ENCODE peak calls at places on chromosomes 5 and 9, in four cellular contexts. Z is fibroblast of mammary gland, O is HCT116, G is GM20000. Y is an unnamed sample.
A peak's percentile ranks its signal among the peaks of the same experiment; 100 is the strongest.

GRCh38 chr9:89247431-89248370 is 63.3 kb upstream of the CKS2 start:
- DNase-seq in G (no peak), O (no peak), Z (no peak), Y (no peak)

GRCh38 chr5:161925960-161926359 is 78.0 kb downstream of the GABRA1 start:
- DNase-seq in G (no peak), O (no peak), Z (no peak), Y (no peak)

GRCh38 chr9:20729545-20729944 is 45.5 kb downstream of the FOCAD start:
- DNase-seq in O (no peak), G (no peak), Z (no peak), Y (no peak)

GRCh38 chr9:127899200-127899943 is at the start of gene ST6GALNAC6:
- DNase-seq in G (peak; percentile 97), O (no peak), Z (peak; percentile 63), Y (peak; percentile 88)

GRCh38 chr5:75640395-75640794 is 29.1 kb downstream of the ANKDD1B start:
- DNase-seq in Z (peak; percentile 76), O (peak; percentile 4), G (no peak), Y (no peak)

GRCh38 chr5:84274585-84275468 is 109.9 kb downstream of the EDIL3 start:
- DNase-seq in Z (peak; percentile 47), O (peak; percentile 26), G (peak; percentile 13), Y (peak; percentile 28)

GRCh38 chr5:151082976-151083651 is 2.3 kb upstream of the TNIP1 start:
- DNase-seq in G (no peak), Z (peak; percentile 26), O (no peak), Y (no peak)

GRCh38 chr5:147558826-147559225 is 49.0 kb upstream of the DPYSL3 start:
- DNase-seq in O (no peak), G (peak; percentile 9), Z (peak; percentile 79), Y (peak; percentile 72)

GRCh38 chr9:111940697-111941096 is 44.1 kb downstream of the UGCG start:
- DNase-seq in Z (no peak), G (no peak), O (no peak), Y (no peak)

GRCh38 chr5:106489004-106489403 is 1181.7 kb downstream of the EFNA5 start:
- DNase-seq in Z (no peak), G (no peak), O (no peak), Y (no peak)

GRCh38 chr9:87122947-87123685 is 175.8 kb upstream of the GAS1 start:
- DNase-seq in Z (peak; percentile 95), O (no peak), G (no peak), Y (no peak)

GRCh38 chr9:83978992-83979811 is 813 bp downstream of the HNRNPK start:
- DNase-seq in G (peak; percentile 71), Z (peak; percentile 77), O (no peak), Y (peak; percentile 89)

GRCh38 chr5:158948376-158948775 is 151.3 kb downstream of the EBF1 start:
- DNase-seq in G (no peak), O (no peak), Z (no peak), Y (no peak)

GRCh38 chr9:34957492-34958410 is at the start of gene PHF24:
- DNase-seq in G (peak; percentile 55), Z (no peak), O (no peak), Y (no peak)

GRCh38 chr5:172059661-172060100 is 53.2 kb upstream of the FBXW11 start:
- DNase-seq in Z (peak; percentile 17), G (no peak), O (no peak), Y (no peak)

GRCh38 chr9:4380406-4380805 is 80.5 kb upstream of the GLIS3 start:
- DNase-seq in O (no peak), G (no peak), Z (no peak), Y (no peak)

GRCh38 chr9:4370501-4370900 is 70.6 kb upstream of the GLIS3 start:
- DNase-seq in G (no peak), O (no peak), Z (no peak), Y (no peak)

GRCh38 chr9:4371108-4371507 is 71.2 kb upstream of the GLIS3 start:
- DNase-seq in G (no peak), O (no peak), Z (peak; percentile 98), Y (no peak)

GRCh38 chr9:4375424-4376195 is 75.7 kb upstream of the GLIS3 start:
- DNase-seq in O (peak; percentile 26), G (peak; percentile 16), Z (peak; percentile 82), Y (no peak)
- TF ChIP-seq CTCF in O (peak; percentile 55), G (no peak), Z (peak; percentile 65), Y (peak; percentile 41)

GRCh38 chr9:404229-404628 is 189.6 kb downstream of the DOCK8 start:
- DNase-seq in Z (no peak), G (no peak), O (no peak), Y (no peak)

GRCh38 chr9:396397-396796 is 181.7 kb downstream of the DOCK8 start:
- DNase-seq in G (no peak), O (no peak), Z (no peak), Y (no peak)

GRCh38 chr9:398085-398484 is 183.4 kb downstream of the DOCK8 start:
- DNase-seq in O (no peak), G (no peak), Z (no peak), Y (no peak)

GRCh38 chr9:401223-401622 is 186.6 kb downstream of the DOCK8 start:
- DNase-seq in G (no peak), O (no peak), Z (no peak), Y (no peak)
- TF ChIP-seq CTCF in G (no peak), O (no peak), Z (no peak), Y (no peak)

GRCh38 chr5:144284931-144285330 is 114.3 kb downstream of the KCTD16 start:
- DNase-seq in G (no peak), Z (no peak), O (no peak), Y (no peak)
- TF ChIP-seq CTCF in G (no peak), Z (no peak), O (no peak), Y (no peak)

DNA sequence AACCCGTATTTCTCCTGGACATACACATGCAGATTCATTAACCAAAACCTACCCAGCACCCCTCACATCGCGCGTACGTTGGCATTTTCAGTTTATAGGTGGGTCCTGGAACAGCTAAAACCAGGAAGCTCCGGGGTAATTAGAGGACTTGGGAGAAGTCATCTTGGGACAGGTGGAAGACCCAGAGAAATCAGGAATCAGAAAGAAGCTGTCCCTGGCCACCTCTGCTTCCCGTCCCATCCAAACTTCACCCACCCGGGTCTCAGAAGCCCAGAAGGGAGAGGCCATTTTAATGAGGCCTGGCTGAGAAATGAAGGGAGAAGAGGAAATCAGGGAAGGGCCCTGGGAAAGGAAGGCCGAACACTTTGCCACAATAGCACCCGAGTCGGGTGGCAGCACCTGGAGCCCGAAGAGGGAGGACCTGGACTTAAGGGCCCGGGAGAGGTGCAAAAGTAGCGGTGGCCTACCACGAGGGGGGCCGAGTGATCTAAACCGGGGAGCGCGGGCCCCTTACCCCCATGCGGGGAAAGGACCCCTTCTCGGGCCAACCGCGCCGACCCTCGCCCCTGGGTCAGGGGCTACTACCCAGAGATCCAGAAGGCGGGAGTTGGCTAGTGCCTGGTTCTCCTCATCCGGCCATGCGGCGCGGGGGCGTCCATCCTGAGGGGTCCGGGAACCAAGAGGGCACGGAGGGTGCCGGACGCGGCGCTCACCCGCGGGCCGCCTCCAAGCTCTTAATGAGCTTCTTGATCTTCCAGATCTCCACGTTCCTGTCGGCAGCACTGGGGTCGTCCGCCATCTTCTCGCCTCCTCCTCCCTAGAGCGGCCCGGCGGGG is 698 bp downstream of the ETF1 start:
- DNase-seq in G (no peak), O (no peak), Z (no peak), Y (no peak)
- TF ChIP-seq CTCF in G (no peak), O (no peak), Z (no peak), Y (no peak)

DNA sequence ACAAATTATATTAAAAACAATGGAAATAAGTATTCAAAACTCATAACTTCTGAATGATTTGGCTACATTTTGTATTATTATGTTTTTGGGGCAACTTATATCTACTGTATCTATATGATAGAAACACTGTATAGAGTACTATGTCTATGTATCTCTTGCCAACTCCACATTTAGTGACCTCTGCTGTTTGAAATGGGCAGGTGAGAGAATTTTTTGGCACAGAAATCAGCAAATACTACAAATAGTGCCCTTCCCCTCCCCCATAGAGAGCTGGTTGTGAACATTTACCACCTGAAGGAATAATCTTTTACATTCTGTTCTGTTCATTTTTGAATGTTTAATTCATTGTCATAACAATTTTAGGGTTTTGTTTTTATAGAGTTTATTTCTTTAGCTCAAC is 545.3 kb downstream of the PDE4D start:
- DNase-seq in O (no peak), G (no peak), Z (no peak), Y (no peak)
- TF ChIP-seq CTCF in O (no peak), G (no peak), Z (no peak), Y (no peak)

Y was measured in tibial artery.